ENCODE peak calls at places on chromosomes 12 and 14, in ten cellular contexts. H is NCI-H774; B is IMR-90; Y is stimulated activated CD4-positive, alpha-beta T cell treated with anti-CD3 and anti-CD28 coated beads, Interleukin-4, amount 100 ng/mL, for 4 hours; E is mucosa of gallbladder; V is bronchial epithelial cell; R is M059J; I is choroid plexus epithelial cell; C is A549; K is mucosa of descending colon. J is an unnamed sample.

GRCh38 chr12:125188912-125189881 is 124.0 kb downstream of the AACS start:
- DNase-seq in H (no peak), E (no peak), C (no peak), Y (no peak), V (no peak), B (no peak), I (no peak), R (no peak), K (no peak), J (no peak)

GRCh38 chr14:102249041-102249440 is 55.9 kb downstream of the MOK start:
- DNase-seq in C (no peak), R (peak), Y (no peak), V (no peak), H (no peak), K (no peak), B (peak), I (peak), E (no peak), J (no peak)

GRCh38 chr12:75959506-75959905 is 72.1 kb downstream of the PHLDA1 start:
- DNase-seq in Y (no peak), I (no peak), E (no peak), H (no peak), V (no peak), R (peak), C (no peak), B (no peak), K (no peak), J (no peak)

GRCh38 chr12:123761841-123762714 is at the start of gene DNAH10:
- DNase-seq in I (peak), C (no peak), B (no peak), R (no peak), V (no peak), H (peak), E (no peak), Y (peak), K (peak), J (no peak)

GRCh38 chr12:58425481-58426392 is 484.4 kb downstream of the ATP23 start:
- DNase-seq in V (peak), E (peak), R (peak), K (peak), H (peak), I (peak), Y (no peak), C (peak), B (peak), J (no peak)

GRCh38 chr12:116241157-116241772 is 36.2 kb downstream of the MED13L start:
- DNase-seq in I (peak), B (no peak), C (no peak), K (no peak), Y (no peak), E (no peak), H (no peak), V (peak), R (peak), J (no peak)

GRCh38 chr14:57657487-57657886 is 163.8 kb upstream of the CCDC198 start:
- DNase-seq in B (peak), K (no peak), H (no peak), E (no peak), Y (no peak), V (peak), I (no peak), C (no peak), R (peak), J (no peak)

GRCh38 chr12:98418357-98419075 is 96.9 kb upstream of the TMPO start:
- DNase-seq in I (peak), R (peak), K (peak), C (peak), V (peak), H (no peak), E (peak), B (peak), Y (no peak), J (no peak)

GRCh38 chr12:99911076-99911475 is 73.7 kb downstream of the ANKS1B start:
- DNase-seq in K (no peak), Y (no peak), R (peak), B (peak), V (peak), I (peak), E (peak), C (peak), H (no peak), J (no peak)

GRCh38 chr12:80352476-80352875 is 91.6 kb upstream of the PTPRQ start:
- DNase-seq in Y (no peak), B (peak), I (peak), V (peak), H (no peak), R (peak), E (no peak), K (no peak), C (no peak), J (no peak)

GRCh38 chr14:20799955-20800544 is 2.6 kb downstream of the RNASE1 start:
- DNase-seq in H (no peak), R (peak), C (no peak), E (peak), V (no peak), K (no peak), I (no peak), B (no peak), Y (no peak), J (no peak)

GRCh38 chr14:90970167-90970600 is 90.3 kb downstream of the RPS6KA5 start:
- DNase-seq in R (peak), K (no peak), H (no peak), C (peak), I (peak), E (no peak), Y (no peak), V (peak), B (peak), J (no peak)

GRCh38 chr12:51229116-51229515 is 9.5 kb upstream of the DAZAP2 start:
- DNase-seq in R (no peak), V (no peak), I (no peak), H (no peak), E (no peak), C (no peak), B (no peak), Y (no peak), K (no peak), J (no peak)

GRCh38 chr12:110262442-110263388 is 18.3 kb upstream of the ATP2A2 start:
- DNase-seq in V (peak), Y (no peak), R (no peak), E (no peak), C (no peak), K (no peak), B (peak), I (peak), H (no peak), J (no peak)

GRCh38 chr12:47867496-47867941 is 37.3 kb downstream of the VDR start:
- DNase-seq in H (no peak), C (peak), V (peak), Y (no peak), K (no peak), E (no peak), R (peak), I (peak), B (peak), J (no peak)

GRCh38 chr12:21276826-21277225 is 57.9 kb downstream of the SLCO1A2 start:
- DNase-seq in H (no peak), K (no peak), C (no peak), I (no peak), V (no peak), Y (no peak), B (no peak), E (no peak), R (peak), J (no peak)

GRCh38 chr12:110860833-110861291 is 14.1 kb downstream of the CCDC63 start:
- DNase-seq in I (no peak), H (no peak), K (no peak), V (no peak), Y (no peak), B (no peak), R (peak), E (no peak), C (no peak), J (peak)

GRCh38 chr12:61546296-61546695 is 713.9 kb upstream of the USP15 start:
- DNase-seq in K (no peak), R (no peak), E (no peak), C (peak), V (peak), B (no peak), Y (no peak), H (no peak), I (no peak), J (no peak)

GRCh38 chr14:24311837-24312615 is 724 bp downstream of the LTB4R start:
- DNase-seq in K (no peak), H (no peak), C (no peak), R (no peak), E (no peak), V (peak), I (no peak), B (no peak), Y (no peak), J (no peak)

GRCh38 chr14:103085106-103086091 is 1.4 kb downstream of the LBHD2 start:
- DNase-seq in C (no peak), B (no peak), H (no peak), R (no peak), E (no peak), I (no peak), K (peak), V (no peak), Y (no peak), J (no peak)

GRCh38 chr12:55930771-55931316 is at the start of gene DGKA:
- DNase-seq in B (peak), E (peak), Y (peak), V (peak), R (peak), K (peak), H (peak), I (peak), C (peak), J (peak)

GRCh38 chr14:57389646-57390036 is 745 bp upstream of the NAA30 start:
- DNase-seq in R (no peak), E (no peak), I (no peak), C (no peak), H (no peak), K (no peak), Y (no peak), B (no peak), V (no peak), J (no peak)

GRCh38 chr12:57581802-57582201 is 9.2 kb upstream of the PIP4K2C start:
- DNase-seq in I (no peak), Y (no peak), V (no peak), E (no peak), C (no peak), R (no peak), H (no peak), B (no peak), K (no peak), J (no peak)

GRCh38 chr12:45122776-45123380 is 72.0 kb upstream of the DBX2 start:
- DNase-seq in R (peak), Y (no peak), H (peak), E (no peak), V (peak), K (no peak), C (peak), I (peak), B (peak), J (no peak)

GRCh38 chr12:95547522-95548055 is 3.7 kb downstream of the USP44 start:
- DNase-seq in V (peak), B (peak), I (peak), Y (no peak), C (no peak), H (no peak), K (no peak), R (no peak), E (no peak), J (no peak)

GRCh38 chr14:104125011-104125410 is 13.4 kb upstream of the KIF26A start:
- DNase-seq in R (no peak), I (no peak), Y (no peak), V (no peak), C (no peak), H (no peak), E (no peak), K (no peak), B (no peak), J (no peak)

GRCh38 chr12:3036901-3037600 is 40.1 kb upstream of the TSPAN9 start:
- DNase-seq in Y (no peak), I (no peak), E (no peak), K (peak), C (no peak), B (no peak), H (no peak), R (no peak), V (no peak), J (no peak)

GRCh38 chr12:93167841-93168492 is 209.8 kb upstream of the NUDT4 start:
- DNase-seq in I (peak), V (no peak), B (no peak), Y (peak), C (no peak), H (no peak), E (no peak), K (no peak), R (peak), J (no peak)

GRCh38 chr14:61460853-61461611 is 139.7 kb downstream of the PRKCH start:
- DNase-seq in K (no peak), R (no peak), E (no peak), I (peak), V (peak), C (no peak), B (peak), Y (peak), H (no peak), J (no peak)